ENCODE peak calls at places on chromosomes 12 and 14, in six cellular contexts. One of them, this sample, is unnamed. For H3K79me2, the result is how much of the 10 kb centered on the place peaks cover.

GRCh38 chr14:23275412-23275811 is 10.5 kb downstream of the HOMEZ start:
- DNase-seq in mammary epithelial cell: no peak
- DNase-seq in endothelial cell of umbilical vein: no peak
- DNase-seq in H9: no peak
- DNase-seq in HCT116: no peak
- DNase-seq in fibroblast of lung: no peak
- DNase-seq in this sample: no peak

GRCh38 chr14:36716614-36717184 is 55.0 kb downstream of the PAX9 start:
- DNase-seq in mammary epithelial cell: peak
- DNase-seq in endothelial cell of umbilical vein: no peak
- DNase-seq in H9: no peak
- DNase-seq in HCT116: no peak
- DNase-seq in fibroblast of lung: no peak
- DNase-seq in this sample: no peak

GRCh38 chr12:31970199-31970598 is 11.0 kb downstream of the RESF1 start:
- DNase-seq in mammary epithelial cell: peak
- DNase-seq in endothelial cell of umbilical vein: no peak
- DNase-seq in H9: no peak
- DNase-seq in HCT116: no peak
- DNase-seq in fibroblast of lung: no peak
- DNase-seq in this sample: no peak

GRCh38 chr12:6341439-6342139 is at the start of gene TNFRSF1A:
- DNase-seq in mammary epithelial cell: peak
- DNase-seq in endothelial cell of umbilical vein: peak
- DNase-seq in H9: peak
- DNase-seq in HCT116: no peak
- DNase-seq in fibroblast of lung: peak
- DNase-seq in this sample: peak

GRCh38 chr12:110928700-110929099 is 8.3 kb upstream of the MYL2 start:
- DNase-seq in mammary epithelial cell: no peak
- DNase-seq in endothelial cell of umbilical vein: no peak
- DNase-seq in H9: peak
- DNase-seq in HCT116: no peak
- DNase-seq in fibroblast of lung: no peak
- DNase-seq in this sample: no peak

GRCh38 chr12:10365716-10366433 is 24.0 kb downstream of the KLRK1 start:
- DNase-seq in mammary epithelial cell: peak
- DNase-seq in endothelial cell of umbilical vein: peak
- DNase-seq in H9: no peak
- DNase-seq in HCT116: peak
- DNase-seq in fibroblast of lung: peak
- DNase-seq in this sample: no peak

GRCh38 chr12:47082963-47083621 is 3.3 kb upstream of the AMIGO2 start:
- DNase-seq in mammary epithelial cell: peak
- DNase-seq in endothelial cell of umbilical vein: no peak
- DNase-seq in H9: no peak
- DNase-seq in HCT116: no peak
- DNase-seq in fibroblast of lung: peak
- DNase-seq in this sample: peak

GRCh38 chr12:102883204-102883799 is 33.7 kb downstream of the PAH start:
- DNase-seq in mammary epithelial cell: peak
- DNase-seq in endothelial cell of umbilical vein: no peak
- DNase-seq in H9: peak
- DNase-seq in HCT116: peak
- DNase-seq in fibroblast of lung: peak
- DNase-seq in this sample: peak

GRCh38 chr12:27012239-27012981 is 1.8 kb downstream of the TM7SF3 start:
- DNase-seq in mammary epithelial cell: peak
- DNase-seq in endothelial cell of umbilical vein: no peak
- DNase-seq in H9: no peak
- DNase-seq in HCT116: no peak
- DNase-seq in fibroblast of lung: no peak
- DNase-seq in this sample: no peak

GRCh38 chr12:17665839-17666238 is 424.2 kb downstream of the RERGL start:
- DNase-seq in mammary epithelial cell: no peak
- DNase-seq in endothelial cell of umbilical vein: no peak
- DNase-seq in H9: no peak
- DNase-seq in HCT116: no peak
- DNase-seq in fibroblast of lung: no peak
- DNase-seq in this sample: no peak

GRCh38 chr12:5022465-5023061 is 21.1 kb upstream of the KCNA5 start:
- DNase-seq in mammary epithelial cell: peak
- DNase-seq in endothelial cell of umbilical vein: peak
- DNase-seq in H9: peak
- DNase-seq in HCT116: peak
- DNase-seq in fibroblast of lung: peak
- DNase-seq in this sample: peak

GRCh38 chr12:124774462-124775167 is 89.0 kb downstream of the SCARB1 start:
- DNase-seq in mammary epithelial cell: peak
- DNase-seq in endothelial cell of umbilical vein: no peak
- DNase-seq in H9: no peak
- DNase-seq in HCT116: no peak
- DNase-seq in fibroblast of lung: peak
- DNase-seq in this sample: no peak

GRCh38 chr12:4819654-4820053 is 90.1 kb upstream of the KCNA1 start:
- DNase-seq in mammary epithelial cell: no peak
- DNase-seq in endothelial cell of umbilical vein: no peak
- DNase-seq in H9: no peak
- DNase-seq in HCT116: no peak
- DNase-seq in fibroblast of lung: peak
- DNase-seq in this sample: no peak

GRCh38 chr12:50763637-50764115 is at the start of gene ATF1:
- DNase-seq in mammary epithelial cell: peak
- DNase-seq in endothelial cell of umbilical vein: peak
- DNase-seq in H9: peak
- DNase-seq in HCT116: peak
- DNase-seq in fibroblast of lung: peak
- DNase-seq in this sample: peak

GRCh38 chr14:89721330-89721729 is 233.2 kb downstream of the EFCAB11 start:
- DNase-seq in mammary epithelial cell: no peak
- DNase-seq in endothelial cell of umbilical vein: no peak
- DNase-seq in H9: no peak
- DNase-seq in HCT116: no peak
- DNase-seq in fibroblast of lung: no peak
- DNase-seq in this sample: no peak

GRCh38 chr12:45644521-45644920 is 85.0 kb upstream of the ARID2 start:
- DNase-seq in mammary epithelial cell: peak
- DNase-seq in endothelial cell of umbilical vein: peak
- DNase-seq in H9: no peak
- DNase-seq in HCT116: no peak
- DNase-seq in fibroblast of lung: peak
- DNase-seq in this sample: no peak

DNA sequence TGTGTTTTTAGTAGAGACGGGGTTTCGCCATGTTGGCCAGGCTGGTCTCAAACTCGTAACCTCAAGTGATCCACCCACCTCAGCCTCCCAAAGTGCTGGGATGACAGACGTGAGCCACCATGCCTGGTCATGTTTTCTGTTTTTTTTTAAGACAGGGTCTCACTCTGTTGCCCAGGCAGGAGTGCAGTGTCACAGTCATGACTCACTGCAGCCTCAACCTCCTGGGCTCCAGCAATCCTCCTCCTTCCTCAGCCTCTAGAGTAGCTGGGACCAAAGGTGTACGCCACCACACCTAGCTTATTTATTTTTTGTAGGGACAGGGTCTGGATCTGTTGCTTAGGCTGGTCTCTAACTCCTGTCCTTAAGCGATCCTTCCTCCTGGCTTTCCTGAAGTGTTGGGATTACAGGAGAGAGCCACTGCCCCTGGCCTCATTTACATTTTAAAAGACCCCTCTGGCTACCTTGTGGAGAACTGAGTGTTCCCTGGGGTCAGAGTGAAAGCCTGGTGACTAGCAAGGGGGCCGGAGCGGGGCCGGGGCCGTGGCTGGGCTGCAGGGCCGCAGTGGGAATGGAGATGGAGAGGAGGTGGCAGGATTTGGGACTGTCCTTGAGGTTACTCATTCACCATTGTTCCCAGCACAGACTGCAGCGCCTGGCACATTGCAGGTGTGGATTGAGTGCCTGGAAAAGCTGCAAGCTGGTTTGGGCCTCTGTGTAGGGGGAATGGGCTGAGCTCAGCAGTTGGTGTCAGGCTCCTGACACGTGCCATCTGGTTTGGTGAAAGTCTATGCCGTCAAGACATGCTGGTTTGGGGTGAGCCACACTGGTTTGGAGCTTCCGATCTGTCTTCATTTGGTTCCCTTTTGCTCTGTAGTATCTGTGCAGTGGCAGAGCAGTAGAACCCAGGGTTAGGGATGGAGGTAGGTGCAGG is 18.1 kb downstream of the KMT5A start:
- DNase-seq in mammary epithelial cell: no peak
- DNase-seq in endothelial cell of umbilical vein: no peak
- DNase-seq in H9: peak
- DNase-seq in HCT116: no peak
- DNase-seq in fibroblast of lung: no peak
- DNase-seq in this sample: no peak
- H3K79me2 ChIP-seq in mammary epithelial cell: half or more
- H3K79me2 ChIP-seq in endothelial cell of umbilical vein: half or more
- H3K79me2 ChIP-seq in H9: under half
- H3K79me2 ChIP-seq in HCT116: half or more
- H3K79me2 ChIP-seq in fibroblast of lung: under half
- H3K79me2 ChIP-seq in this sample: under half

GRCh38 chr12:65877836-65878235 is 53.6 kb downstream of the HMGA2 start:
- DNase-seq in mammary epithelial cell: no peak
- DNase-seq in endothelial cell of umbilical vein: peak
- DNase-seq in H9: no peak
- DNase-seq in HCT116: no peak
- DNase-seq in fibroblast of lung: no peak
- DNase-seq in this sample: no peak
- H3K79me2 ChIP-seq in mammary epithelial cell: half or more
- H3K79me2 ChIP-seq in endothelial cell of umbilical vein: half or more
- H3K79me2 ChIP-seq in H9: under half
- H3K79me2 ChIP-seq in HCT116: half or more
- H3K79me2 ChIP-seq in fibroblast of lung: half or more
- H3K79me2 ChIP-seq in this sample: under half

GRCh38 chr12:42586268-42586667 is 3.3 kb downstream of the PRICKLE1 start:
- DNase-seq in mammary epithelial cell: no peak
- DNase-seq in endothelial cell of umbilical vein: peak
- DNase-seq in H9: no peak
- DNase-seq in HCT116: no peak
- DNase-seq in fibroblast of lung: no peak
- DNase-seq in this sample: no peak
- H3K79me2 ChIP-seq in mammary epithelial cell: half or more
- H3K79me2 ChIP-seq in endothelial cell of umbilical vein: half or more
- H3K79me2 ChIP-seq in H9: under half
- H3K79me2 ChIP-seq in HCT116: under half
- H3K79me2 ChIP-seq in fibroblast of lung: under half
- H3K79me2 ChIP-seq in this sample: half or more

DNA sequence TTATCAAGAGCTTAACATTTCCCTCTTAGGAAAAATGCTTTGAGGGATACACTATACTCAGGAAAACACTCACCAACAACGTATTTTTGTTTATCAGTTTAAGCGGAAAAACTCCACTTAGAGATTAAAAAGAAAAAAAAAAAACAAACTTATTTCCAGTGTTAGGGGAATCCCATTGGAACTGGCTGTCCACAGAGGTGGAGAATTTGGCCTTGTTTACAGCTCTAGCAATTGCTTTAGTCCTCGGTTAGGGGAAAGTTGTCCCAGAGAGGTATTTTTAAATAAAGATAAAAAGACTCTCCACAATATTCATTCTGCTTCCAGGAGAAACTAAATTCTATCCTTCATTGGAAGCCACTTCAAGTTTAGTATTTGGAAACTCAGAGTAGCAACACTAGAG is 21.6 kb upstream of the BMP4 start:
- DNase-seq in mammary epithelial cell: no peak
- DNase-seq in endothelial cell of umbilical vein: no peak
- DNase-seq in H9: no peak
- DNase-seq in HCT116: no peak
- DNase-seq in fibroblast of lung: no peak
- DNase-seq in this sample: no peak
- H3K79me2 ChIP-seq in mammary epithelial cell: under half
- H3K79me2 ChIP-seq in endothelial cell of umbilical vein: under half
- H3K79me2 ChIP-seq in H9: under half
- H3K79me2 ChIP-seq in HCT116: under half
- H3K79me2 ChIP-seq in fibroblast of lung: under half
- H3K79me2 ChIP-seq in this sample: under half

GRCh38 chr12:121439715-121440114 is 39.8 kb downstream of the RNF34 start:
- DNase-seq in mammary epithelial cell: no peak
- DNase-seq in endothelial cell of umbilical vein: no peak
- DNase-seq in H9: no peak
- DNase-seq in HCT116: no peak
- DNase-seq in fibroblast of lung: no peak
- DNase-seq in this sample: no peak
- H3K79me2 ChIP-seq in mammary epithelial cell: under half
- H3K79me2 ChIP-seq in endothelial cell of umbilical vein: under half
- H3K79me2 ChIP-seq in H9: under half
- H3K79me2 ChIP-seq in HCT116: under half
- H3K79me2 ChIP-seq in fibroblast of lung: under half
- H3K79me2 ChIP-seq in this sample: under half

DNA sequence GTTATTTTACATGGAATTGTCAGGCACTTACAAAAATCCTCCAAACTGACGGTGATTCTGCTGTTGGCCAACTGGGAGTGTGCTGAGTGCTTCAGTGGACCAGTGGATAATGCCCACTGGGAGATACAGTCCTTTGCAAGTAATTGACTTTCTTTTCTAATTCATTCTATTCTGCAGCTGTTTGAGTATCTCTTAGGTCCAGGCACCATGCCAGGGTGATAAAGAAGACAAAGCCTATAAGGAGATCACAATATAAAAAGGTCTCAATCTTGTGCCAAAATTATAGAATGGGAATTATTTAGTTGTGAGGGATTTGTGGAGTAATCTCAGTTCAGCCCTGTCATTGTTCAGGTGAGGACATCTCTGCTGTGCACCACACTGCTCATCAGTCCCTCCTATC is 457.9 kb upstream of the RGS6 start:
- DNase-seq in mammary epithelial cell: no peak
- DNase-seq in endothelial cell of umbilical vein: no peak
- DNase-seq in H9: no peak
- DNase-seq in HCT116: no peak
- DNase-seq in fibroblast of lung: no peak
- DNase-seq in this sample: no peak
- H3K79me2 ChIP-seq in mammary epithelial cell: half or more
- H3K79me2 ChIP-seq in endothelial cell of umbilical vein: under half
- H3K79me2 ChIP-seq in H9: under half
- H3K79me2 ChIP-seq in HCT116: under half
- H3K79me2 ChIP-seq in fibroblast of lung: under half
- H3K79me2 ChIP-seq in this sample: half or more

This sample was measured in hepatocyte.